ENCODE peak calls at places on chromosome 17, in ten cellular contexts. X is choroid plexus epithelial cell, Z is BJ, O is A549, J is Panc1, D is adrenal gland, B is lung, Y is GM12865, F is left lung, I is progenitor cell of endocrine pancreas. T is an unnamed sample.

GRCh38 chr17:77470800-77471733 is 330.3 kb downstream of the SEC14L1 start:
- DNase-seq in I (no peak), Y (no peak), D (peak; percentile 47), J (no peak), X (peak; percentile 63), Z (no peak), F (no peak), B (no peak), O (peak; percentile 34), T (no peak)

GRCh38 chr17:19327039-19327776 is 35.3 kb downstream of the B9D1 start:
- DNase-seq in F (no peak), D (no peak), O (peak; percentile 77), J (no peak), B (no peak), Y (no peak), Z (peak; percentile 74), I (no peak), X (peak; percentile 89), T (no peak)

GRCh38 chr17:7321466-7321865 is 6.3 kb upstream of the GPS2 start:
- DNase-seq in B (no peak), X (no peak), Z (no peak), D (no peak), F (no peak), J (no peak), I (no peak), O (no peak), Y (no peak), T (no peak)

GRCh38 chr17:50638851-50639767 is 4.4 kb downstream of the ABCC3 start:
- DNase-seq in B (peak; percentile 98), O (peak; percentile 100), Z (peak; percentile 75), D (peak; percentile 99), J (peak; percentile 96), Y (no peak), F (peak; percentile 95), I (no peak), X (peak; percentile 93), T (peak; percentile 94)

GRCh38 chr17:2222901-2223616 is 80.5 kb downstream of the SMG6 start:
- DNase-seq in X (peak; percentile 79), F (no peak), Z (no peak), B (peak; percentile 35), O (no peak), D (peak; percentile 82), Y (peak; percentile 91), I (no peak), J (no peak), T (peak; percentile 89)

GRCh38 chr17:82887255-82888164 is 47.7 kb upstream of the ZNF750 start:
- DNase-seq in O (no peak), B (no peak), J (no peak), F (no peak), X (peak; percentile 13), I (no peak), Z (no peak), D (no peak), Y (no peak), T (no peak)

GRCh38 chr17:79888009-79888540 is 48.8 kb upstream of the CBX4 start:
- DNase-seq in I (no peak), X (no peak), F (no peak), Z (no peak), B (no peak), O (no peak), Y (no peak), J (no peak), D (no peak), T (no peak)

GRCh38 chr17:17080781-17081180 is 38.5 kb downstream of the MPRIP start:
- DNase-seq in O (no peak), J (no peak), F (peak; percentile 21), Y (no peak), Z (no peak), D (no peak), I (no peak), X (no peak), B (no peak), T (no peak)

GRCh38 chr17:76826290-76827138 is 41.7 kb upstream of the MGAT5B start:
- DNase-seq in J (no peak), D (no peak), F (no peak), Z (no peak), I (no peak), B (no peak), O (no peak), Y (no peak), X (peak; percentile 5), T (no peak)

GRCh38 chr17:65434251-65434650 is 127.2 kb downstream of the AXIN2 start:
- DNase-seq in B (no peak), F (no peak), D (no peak), J (no peak), I (no peak), Z (no peak), O (no peak), Y (no peak), X (no peak), T (no peak)

GRCh38 chr17:63429766-63430165 is 16.3 kb downstream of the CYB561 start:
- DNase-seq in Y (no peak), J (no peak), Z (no peak), F (no peak), O (no peak), B (no peak), I (no peak), D (no peak), X (no peak), T (no peak)

GRCh38 chr17:37650419-37651003 is 7.3 kb upstream of the DDX52 start:
- DNase-seq in Z (peak; percentile 9), O (peak; percentile 76), J (no peak), I (no peak), B (no peak), Y (peak; percentile 31), D (peak; percentile 54), F (no peak), X (peak; percentile 71), T (no peak)

GRCh38 chr17:55577687-55578086 is 66.4 kb upstream of the SMIM36 start:
- DNase-seq in B (no peak), F (peak; percentile 41), J (no peak), Z (no peak), D (no peak), I (no peak), Y (peak; percentile 41), O (no peak), X (peak; percentile 46), T (no peak)

GRCh38 chr17:63639125-63639524 is 16.9 kb downstream of the MAP3K3 start:
- DNase-seq in F (no peak), J (no peak), Y (no peak), O (no peak), Z (no peak), X (no peak), I (no peak), D (no peak), B (no peak), T (no peak)

GRCh38 chr17:79838541-79839274 is 532 bp downstream of the CBX4 start:
- DNase-seq in J (no peak), I (peak; percentile 39), D (peak; percentile 69), F (peak; percentile 62), Y (peak; percentile 66), B (no peak), O (peak; percentile 70), Z (no peak), X (peak; percentile 69), T (no peak)

DNA sequence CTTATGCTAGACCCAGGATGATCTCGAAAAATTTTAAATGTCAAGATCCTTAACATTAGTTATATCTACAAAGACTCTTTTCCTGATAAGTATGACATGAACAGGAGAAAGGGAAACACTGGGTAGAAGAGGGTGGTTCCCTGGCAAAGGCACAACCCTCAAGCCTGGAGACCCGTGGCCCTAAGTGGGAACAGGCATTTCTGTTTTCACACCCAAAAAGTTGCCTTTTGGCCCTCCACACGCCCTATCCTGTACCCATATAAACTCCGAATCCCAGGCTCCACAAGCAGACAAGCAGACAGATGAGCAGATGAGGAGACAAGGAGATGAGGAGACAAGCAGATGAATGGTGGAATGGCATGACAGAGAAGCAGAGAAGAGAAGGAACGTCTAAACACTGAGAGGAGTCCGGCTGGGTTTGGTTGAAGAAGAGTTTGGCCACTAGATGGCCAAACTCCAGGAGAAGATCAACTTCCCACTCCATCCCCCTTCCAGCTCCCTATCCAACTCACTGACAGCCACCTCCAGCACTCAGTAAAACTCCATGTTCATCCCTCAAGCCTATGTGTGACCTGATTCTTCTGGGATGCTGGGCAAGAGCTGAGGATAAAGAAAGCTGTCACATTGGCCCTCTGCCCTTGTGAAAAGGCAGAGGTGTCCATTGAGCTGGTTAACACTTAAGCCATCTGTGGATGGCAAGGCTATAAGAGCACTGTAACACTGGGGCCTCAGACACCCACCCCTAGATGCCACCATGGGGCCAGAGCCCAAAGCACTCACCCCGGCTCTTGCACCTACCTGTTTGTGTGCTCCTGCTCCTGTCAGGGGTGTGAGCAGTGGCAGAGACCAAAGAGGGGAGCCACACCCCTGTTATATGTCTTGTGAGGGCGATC is 139.6 kb upstream of the FAM20A start:
- DNase-seq in I (no peak), D (no peak), J (no peak), F (no peak), Z (no peak), O (peak; percentile 34), X (no peak), B (no peak), Y (no peak), T (no peak)
- TF ChIP-seq CTCF in I (no peak), D (no peak), J (peak; percentile 25), F (no peak), Z (no peak), O (peak; percentile 53), X (peak; percentile 20), B (no peak), Y (peak; percentile 29), T (no peak)

GRCh38 chr17:72030067-72030899 is 90.5 kb upstream of the SOX9 start:
- DNase-seq in O (peak; percentile 82), D (peak; percentile 12), Y (peak; percentile 83), X (peak; percentile 60), Z (no peak), F (no peak), J (peak; percentile 20), B (peak; percentile 46), I (peak; percentile 11), T (peak; percentile 59)
- TF ChIP-seq CTCF in O (peak; percentile 45), D (peak; percentile 28), Y (peak; percentile 36), X (peak; percentile 73), Z (peak; percentile 67), F (peak; percentile 28), J (peak; percentile 68), B (no peak), I (peak; percentile 53), T (peak; percentile 45)

DNA sequence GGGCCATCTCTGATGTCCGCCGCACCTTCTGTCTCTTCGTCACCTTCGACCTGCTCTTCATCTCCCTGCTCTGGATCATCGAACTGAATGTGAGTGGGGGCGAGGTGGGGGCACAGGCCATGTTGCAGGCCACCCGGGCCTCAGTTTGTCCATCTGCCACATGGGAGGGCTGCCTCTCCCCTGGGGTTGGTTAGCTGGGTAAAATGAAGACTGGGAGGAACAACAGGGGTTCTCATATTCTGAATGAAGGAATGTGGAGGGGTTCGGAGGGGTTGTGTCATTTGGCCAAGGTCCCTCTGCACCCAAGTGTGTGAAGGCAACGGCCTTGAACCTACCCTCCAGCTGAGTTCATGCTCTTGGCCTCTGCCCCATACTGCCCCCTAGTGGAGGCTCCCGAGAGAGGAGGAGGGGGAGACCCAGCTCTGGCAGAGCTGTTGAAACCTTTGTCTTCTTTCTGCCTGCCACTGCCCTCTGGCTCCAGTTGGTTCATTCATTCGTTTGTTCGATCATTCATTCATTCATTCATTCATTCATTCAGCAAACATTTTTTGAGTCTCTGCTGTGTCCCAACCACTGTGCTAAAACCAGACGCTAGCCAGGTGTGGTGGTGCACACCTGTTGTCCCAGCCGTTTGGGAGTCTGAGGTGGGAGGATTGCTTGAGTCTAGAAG is 11.4 kb upstream of the TCAP start:
- DNase-seq in Z (no peak), D (peak; percentile 74), X (peak; percentile 37), J (no peak), I (peak; percentile 51), B (peak; percentile 75), O (peak; percentile 67), F (no peak), Y (peak; percentile 70), T (no peak)
- TF ChIP-seq CTCF in Z (peak; percentile 90), D (peak; percentile 72), X (peak; percentile 90), J (peak; percentile 86), I (peak; percentile 74), B (peak; percentile 54), O (peak; percentile 90), F (peak; percentile 69), Y (peak; percentile 92), T (peak; percentile 78)

GRCh38 chr17:81712468-81713003 is 452 bp downstream of the SLC25A10 start:
- DNase-seq in B (no peak), D (peak; percentile 50), Z (no peak), F (no peak), J (no peak), Y (no peak), I (peak; percentile 35), X (peak; percentile 19), O (peak; percentile 63), T (no peak)
- TF ChIP-seq CTCF in B (no peak), D (no peak), Z (peak; percentile 33), F (no peak), J (no peak), Y (peak; percentile 14), I (peak; percentile 35), X (no peak), O (peak; percentile 38), T (no peak)

T was measured in right atrium auricular region.